ENCODE peak calls at places on chromosome 2, in seven cellular contexts. Q, N, G, S, Z, H and K are unnamed samples.
A peak's percentile ranks its signal among the peaks of the same experiment; 100 is the strongest.

GRCh38 chr2:88933980-88934379 is 242.5 kb downstream of the RPIA start:
- DNase-seq in N (peak; percentile 54), S (no peak), H (no peak), Z (no peak), Q (no peak), G (no peak), K (no peak)

GRCh38 chr2:27051902-27052645 is 606 bp downstream of the AGBL5 start:
- DNase-seq in S (no peak), G (no peak), H (no peak), N (peak; percentile 41), Q (no peak), Z (no peak), K (no peak)

GRCh38 chr2:65277118-65277517 is 49.5 kb downstream of the ACTR2 start:
- DNase-seq in N (no peak), H (no peak), Q (no peak), G (no peak), S (no peak), Z (no peak), K (no peak)

GRCh38 chr2:141728886-141729285 is 401.9 kb downstream of the LRP1B start:
- DNase-seq in H (no peak), G (no peak), N (no peak), Q (no peak), S (no peak), Z (no peak), K (no peak)

GRCh38 chr2:163877316-163877715 is 141.5 kb upstream of the FIGN start:
- DNase-seq in N (no peak), G (no peak), Q (no peak), Z (peak; percentile 55), S (no peak), H (no peak), K (no peak)

GRCh38 chr2:240922234-240922981 is 16.3 kb downstream of the CROCC2 start:
- DNase-seq in N (no peak), G (no peak), H (no peak), Q (no peak), S (no peak), Z (no peak), K (no peak)

GRCh38 chr2:71063216-71063615 is 5.2 kb upstream of the NAGK start:
- DNase-seq in G (no peak), H (no peak), Z (no peak), S (no peak), N (no peak), Q (no peak), K (no peak)

GRCh38 chr2:173750332-173750731 is 214.8 kb downstream of the SP3 start:
- DNase-seq in Z (peak; percentile 48), Q (no peak), G (no peak), N (no peak), H (peak; percentile 40), S (no peak), K (no peak)

GRCh38 chr2:99187011-99187410 is 6.0 kb downstream of the MRPL30 start:
- DNase-seq in Q (no peak), G (no peak), S (no peak), H (no peak), Z (no peak), N (no peak), K (no peak)